ENCODE peak calls at places on chromosomes 3 and 15, in nine cellular contexts. I is A673, T is heart right ventricle, G is fibroblast of mammary gland, S is cardiac muscle cell, N is lower leg skin, F is ovary, O is pancreas, W is HepG2. M is an unnamed sample.

GRCh38 chr3:195752538-195753331 is 32.0 kb downstream of the MUC20 start:
- DNase-seq in O (no peak), N (no peak), S (no peak), I (no peak), T (no peak), F (no peak), G (no peak), W (no peak), M (no peak)

GRCh38 chr3:24683090-24683489 is 188.4 kb upstream of the THRB start:
- DNase-seq in O (no peak), G (peak; percentile 62), I (no peak), T (no peak), W (peak; percentile 55), S (no peak), F (no peak), N (no peak), M (peak; percentile 31)

GRCh38 chr15:97014001-97014400 is 683.5 kb downstream of the NR2F2 start:
- DNase-seq in S (no peak), W (no peak), N (no peak), T (no peak), O (no peak), G (no peak), I (no peak), F (no peak), M (no peak)

GRCh38 chr3:145801699-145802098 is 359.3 kb downstream of the PLOD2 start:
- DNase-seq in F (no peak), T (no peak), G (no peak), S (no peak), O (no peak), W (no peak), N (no peak), I (no peak), M (no peak)

GRCh38 chr15:90749754-90750153 is 32.6 kb downstream of the BLM start:
- DNase-seq in W (no peak), I (peak; percentile 21), F (no peak), G (no peak), T (no peak), N (no peak), S (no peak), O (no peak), M (no peak)

GRCh38 chr3:108183178-108183577 is 39.0 kb downstream of the IFT57 start:
- DNase-seq in I (no peak), F (no peak), W (no peak), T (no peak), G (peak; percentile 60), O (no peak), S (no peak), N (no peak), M (no peak)

GRCh38 chr3:191234216-191234615 is 35.2 kb downstream of the OSTN start:
- DNase-seq in F (no peak), W (no peak), S (no peak), I (no peak), O (no peak), G (no peak), T (no peak), N (no peak), M (no peak)

GRCh38 chr3:44106761-44107160 is 134.9 kb upstream of the TOPAZ1 start:
- DNase-seq in G (no peak), N (no peak), F (no peak), S (no peak), O (no peak), W (no peak), T (no peak), I (no peak), M (no peak)

GRCh38 chr15:48631191-48631770 is 14.2 kb downstream of the FBN1 start:
- DNase-seq in G (peak; percentile 59), O (no peak), I (peak; percentile 78), W (no peak), T (no peak), N (no peak), F (no peak), S (peak; percentile 56), M (no peak)

GRCh38 chr3:44427683-44428082 is 49.8 kb downstream of the ZNF445 start:
- DNase-seq in S (no peak), W (peak; percentile 29), I (no peak), O (no peak), T (no peak), G (no peak), N (no peak), F (no peak), M (no peak)

GRCh38 chr3:45774581-45775505 is 21.5 kb downstream of the SLC6A20 start:
- DNase-seq in T (no peak), S (no peak), F (no peak), N (peak; percentile 75), I (no peak), W (no peak), G (no peak), O (no peak), M (no peak)

GRCh38 chr3:38730281-38730680 is 80.8 kb upstream of the SCN5A start:
- DNase-seq in G (peak; percentile 69), F (no peak), S (peak; percentile 60), N (no peak), T (no peak), O (no peak), W (no peak), I (no peak), M (peak; percentile 69)

GRCh38 chr3:117774130-117774529 is 1064.6 kb downstream of the TUSC7 start:
- DNase-seq in S (no peak), O (no peak), W (no peak), I (no peak), N (no peak), G (no peak), F (no peak), T (no peak), M (no peak)

DNA sequence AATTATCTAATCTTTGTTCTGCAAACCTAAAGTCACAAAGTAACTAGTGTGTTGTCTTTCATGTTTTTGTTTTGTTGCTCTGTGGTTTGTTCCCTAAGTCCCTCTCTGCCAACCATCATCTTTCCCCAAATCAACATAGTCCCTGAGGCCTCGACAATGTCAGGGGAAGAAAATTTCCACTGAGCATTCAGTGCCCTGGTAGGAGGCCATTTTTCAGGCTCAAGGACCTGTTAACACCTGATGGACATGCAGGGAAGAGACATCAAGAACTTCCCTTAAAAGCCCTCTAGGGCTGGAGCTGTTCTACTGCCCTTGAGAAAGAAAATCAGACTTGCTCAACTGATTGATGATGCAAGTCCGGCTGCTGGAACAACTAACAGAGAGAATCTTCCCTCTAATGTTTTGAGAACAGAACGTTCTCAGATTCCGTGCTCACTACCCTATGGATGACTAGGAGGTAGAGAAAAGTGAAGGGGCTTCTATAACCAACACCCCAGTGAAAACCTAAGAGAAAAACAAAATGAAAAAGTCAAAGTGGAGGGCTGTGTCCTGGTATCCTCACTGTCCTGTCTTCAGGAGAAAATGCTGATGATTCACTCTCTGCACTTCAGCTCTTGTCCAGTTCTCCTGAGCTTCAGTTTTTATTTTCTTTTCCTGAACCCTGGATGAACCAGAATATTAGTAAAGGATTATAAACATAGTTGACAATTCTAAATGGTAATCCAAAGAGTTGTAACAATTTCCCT is 373.1 kb downstream of the FOXP1 start:
- DNase-seq in T (no peak), F (peak; percentile 78), G (peak; percentile 87), O (no peak), S (peak; percentile 87), W (peak; percentile 87), N (no peak), I (no peak), M (peak; percentile 80)
- H3K4me3 ChIP-seq in T (no peak overlapping the region), F (no peak overlapping the region), G (no peak overlapping the region), O (no peak overlapping the region), S (no peak overlapping the region), W (no peak overlapping the region), N (no peak overlapping the region), I (no peak overlapping the region), M (no peak overlapping the region)

GRCh38 chr15:73584699-73585420 is 48.3 kb downstream of the NPTN start:
- DNase-seq in F (no peak), T (no peak), S (peak; percentile 52), N (no peak), O (no peak), I (no peak), G (peak; percentile 40), W (no peak), M (no peak)

GRCh38 chr15:73586006-73586654 is 47.1 kb downstream of the NPTN start:
- DNase-seq in O (no peak), T (no peak), I (no peak), W (no peak), G (no peak), F (no peak), S (no peak), N (no peak), M (no peak)

GRCh38 chr15:73582961-73583360 is 50.2 kb downstream of the NPTN start:
- DNase-seq in G (no peak), F (no peak), W (no peak), T (no peak), N (no peak), I (no peak), S (no peak), O (no peak), M (no peak)

GRCh38 chr15:73578036-73578435 is 55.2 kb downstream of the NPTN start:
- DNase-seq in O (no peak), T (no peak), I (no peak), G (no peak), N (no peak), S (no peak), F (no peak), W (no peak), M (no peak)

GRCh38 chr15:73583568-73583967 is 49.6 kb downstream of the NPTN start:
- DNase-seq in O (no peak), G (no peak), S (no peak), T (no peak), N (no peak), W (no peak), F (no peak), I (no peak), M (no peak)
- TF ChIP-seq CTCF in O (no peak), G (no peak), S (no peak), T (no peak), N (no peak), W (no peak), F (no peak), I (no peak), M (no peak)

GRCh38 chr15:23912191-23912590 is 225.1 kb upstream of the NDN start:
- DNase-seq in G (no peak), O (no peak), W (no peak), F (no peak), T (no peak), S (no peak), N (no peak), I (no peak), M (no peak)
- H3K4me3 ChIP-seq in G (no peak overlapping the region), O (peak overlapping the region; percentile 20), W (no peak overlapping the region), F (no peak overlapping the region), T (no peak overlapping the region), S (peak overlapping the region; percentile 10), N (no peak overlapping the region), I (no peak overlapping the region), M (no peak overlapping the region)

DNA sequence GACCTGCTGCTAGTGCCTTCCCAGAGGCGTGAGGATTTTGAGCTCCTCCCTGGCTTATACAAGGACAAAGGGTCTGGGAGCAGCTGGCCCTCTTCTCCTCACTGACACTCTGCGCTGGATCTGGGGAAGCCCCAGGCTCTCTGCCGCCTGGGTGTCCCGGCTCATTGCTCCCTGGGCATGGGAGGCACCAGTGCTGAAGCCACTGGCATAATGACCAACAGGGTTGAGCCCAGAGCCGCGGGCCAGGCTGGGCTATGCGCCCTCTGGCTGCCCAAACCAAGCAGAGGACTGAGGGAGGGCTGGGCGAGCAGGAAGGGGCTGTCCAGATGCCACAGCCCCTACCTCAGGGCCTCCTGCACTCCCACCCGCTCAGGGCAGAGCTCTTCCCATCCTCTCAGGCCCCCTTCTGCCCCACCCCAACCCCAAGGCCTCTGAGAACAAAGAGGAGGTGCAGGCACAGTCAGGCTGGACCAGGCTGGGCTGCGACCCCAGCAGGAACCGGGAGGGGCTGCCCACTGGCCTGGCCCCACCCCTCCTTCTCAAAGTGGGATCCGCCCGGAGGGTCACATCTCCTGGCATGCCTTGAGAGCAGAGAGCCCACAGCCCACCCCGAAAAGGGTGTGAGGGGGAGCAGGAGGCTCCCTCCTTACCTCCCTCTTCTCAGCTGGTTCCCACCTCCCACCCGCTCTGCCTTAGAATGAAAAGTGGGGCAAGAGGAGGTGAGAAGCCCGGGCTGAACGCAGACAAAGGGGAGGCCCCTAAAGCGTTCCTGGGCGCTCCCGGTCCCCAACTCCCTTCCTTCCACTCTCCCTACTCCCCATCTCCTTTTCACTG is 1.5 kb downstream of the LINGO1 start:
- DNase-seq in N (no peak), F (no peak), O (peak; percentile 74), T (no peak), G (no peak), I (no peak), S (no peak), W (no peak), M (peak; percentile 24)
- TF ChIP-seq CTCF in N (no peak), F (no peak), O (no peak), T (no peak), G (no peak), I (no peak), S (peak; percentile 18), W (peak; percentile 30), M (no peak)

M was measured in foreskin fibroblast.